ENCODE peak calls at places on chromosomes 5 and 9, in seven cellular contexts. Z is heart left ventricle, Y is Peyer's patch, W is A549, L is body of pancreas, B is breast epithelium, Q is spleen. C is an unnamed sample.

GRCh38 chr9:96620832-96621269 is 1.2 kb upstream of the CDC14B start:
- DNase-seq in Z (no peak), Y (no peak), Q (no peak), L (no peak), W (no peak), B (no peak), C (peak)

GRCh38 chr9:93825348-93826115 is 129.6 kb downstream of the BARX1 start:
- DNase-seq in W (no peak), L (no peak), B (no peak), Y (no peak), Z (no peak), Q (peak), C (no peak)

GRCh38 chr5:68424799-68425537 is 209.4 kb downstream of the PIK3R1 start:
- DNase-seq in Y (no peak), L (no peak), B (no peak), W (no peak), Q (no peak), Z (no peak), C (peak)

GRCh38 chr5:116388564-116389258 is 185.9 kb downstream of the SEMA6A start:
- DNase-seq in L (no peak), Z (peak), Q (peak), W (no peak), Y (no peak), B (no peak), C (no peak)

GRCh38 chr5:54446169-54446786 is 9.2 kb upstream of the HSPB3 start:
- DNase-seq in Y (no peak), B (no peak), Z (peak), W (no peak), L (no peak), Q (no peak), C (no peak)

GRCh38 chr5:177303925-177304391 is 359 bp downstream of the PRELID1 start:
- DNase-seq in Y (no peak), L (no peak), Q (peak), B (no peak), W (no peak), Z (no peak), C (peak)

GRCh38 chr9:135904121-135904520 is 3.2 kb downstream of the CAMSAP1 start:
- DNase-seq in Y (no peak), L (no peak), Q (peak), W (no peak), Z (no peak), B (no peak), C (no peak)

GRCh38 chr9:136093995-136094881 is 851 bp downstream of the NACC2 start:
- DNase-seq in Y (peak), Z (peak), Q (peak), W (peak), B (peak), L (peak), C (peak)

GRCh38 chr5:159947708-159948358 is 31.6 kb downstream of the ADRA1B start:
- DNase-seq in Q (no peak), B (no peak), L (no peak), Z (no peak), W (peak), Y (peak), C (no peak)

GRCh38 chr9:1055156-1055555 is 5.0 kb downstream of the DMRT2 start:
- DNase-seq in Z (no peak), Y (no peak), Q (no peak), B (no peak), W (no peak), L (no peak), C (no peak)

GRCh38 chr9:106918825-106919509 is 56.0 kb downstream of the ZNF462 start:
- DNase-seq in B (no peak), L (no peak), W (no peak), Q (no peak), Z (peak), Y (no peak), C (no peak)

GRCh38 chr5:169804861-169805260 is 167.8 kb downstream of the DOCK2 start:
- DNase-seq in Y (no peak), L (no peak), Q (no peak), B (no peak), Z (no peak), W (no peak), C (no peak)

GRCh38 chr5:93805616-93806393 is 64.4 kb upstream of the POU5F2 start:
- DNase-seq in B (no peak), Y (no peak), Z (no peak), Q (no peak), W (no peak), L (no peak), C (no peak)

GRCh38 chr5:55456216-55456895 is 78.4 kb downstream of the PLPP1 start:
- DNase-seq in Q (no peak), Z (no peak), W (no peak), B (no peak), Y (no peak), L (no peak), C (no peak)

GRCh38 chr5:155311721-155312120 is 298.2 kb downstream of the KIF4B start:
- DNase-seq in Z (no peak), Y (no peak), B (no peak), W (no peak), Q (no peak), L (no peak), C (no peak)

GRCh38 chr9:121822093-121823085 is 171.0 kb downstream of the DAB2IP start:
- DNase-seq in Q (no peak), W (no peak), Y (peak), L (no peak), B (no peak), Z (no peak), C (no peak)

GRCh38 chr5:6274846-6275543 is 103.4 kb downstream of the MED10 start:
- DNase-seq in B (no peak), L (no peak), W (no peak), Z (no peak), Y (no peak), Q (no peak), C (no peak)

GRCh38 chr9:101375546-101375945 is 9.3 kb downstream of the BAAT start:
- DNase-seq in L (no peak), B (no peak), W (no peak), Z (no peak), Q (no peak), Y (no peak), C (no peak)

GRCh38 chr5:32754251-32754650 is 43.1 kb downstream of the NPR3 start:
- DNase-seq in Q (no peak), B (no peak), W (no peak), Y (no peak), L (no peak), Z (no peak), C (no peak)

GRCh38 chr5:32753051-32753450 is 41.9 kb downstream of the NPR3 start:
- DNase-seq in L (no peak), Y (no peak), B (no peak), Q (no peak), Z (no peak), W (no peak), C (no peak)

GRCh38 chr5:32753765-32754164 is 42.6 kb downstream of the NPR3 start:
- DNase-seq in L (no peak), W (peak), Y (no peak), B (no peak), Q (no peak), Z (no peak), C (no peak)
- TF ChIP-seq POLR2A in L (no peak), W (no peak), Y (no peak), B (no peak), Q (no peak), Z (no peak), C (no peak)

GRCh38 chr5:77087484-77088291 is 603 bp upstream of the ZBED3 start:
- DNase-seq in Y (no peak), Z (peak), L (peak), B (no peak), W (no peak), Q (peak), C (no peak)

GRCh38 chr5:77080905-77081304 is 6.2 kb downstream of the ZBED3 start:
- DNase-seq in L (no peak), Y (no peak), Z (no peak), Q (no peak), B (no peak), W (no peak), C (no peak)

GRCh38 chr5:77082280-77082679 is 4.8 kb downstream of the ZBED3 start:
- DNase-seq in L (no peak), W (no peak), B (no peak), Q (no peak), Y (no peak), Z (no peak), C (no peak)

GRCh38 chr5:77083088-77083487 is 4.0 kb downstream of the ZBED3 start:
- DNase-seq in Y (no peak), B (no peak), Z (no peak), W (no peak), L (no peak), Q (no peak), C (no peak)

GRCh38 chr5:77086611-77087483 is at the start of gene ZBED3:
- DNase-seq in Q (peak), Y (peak), L (peak), W (peak), Z (peak), B (peak), C (peak)
- TF ChIP-seq POLR2A in Q (no peak), Y (no peak), L (peak), W (no peak), Z (no peak), B (no peak), C (no peak)

DNA sequence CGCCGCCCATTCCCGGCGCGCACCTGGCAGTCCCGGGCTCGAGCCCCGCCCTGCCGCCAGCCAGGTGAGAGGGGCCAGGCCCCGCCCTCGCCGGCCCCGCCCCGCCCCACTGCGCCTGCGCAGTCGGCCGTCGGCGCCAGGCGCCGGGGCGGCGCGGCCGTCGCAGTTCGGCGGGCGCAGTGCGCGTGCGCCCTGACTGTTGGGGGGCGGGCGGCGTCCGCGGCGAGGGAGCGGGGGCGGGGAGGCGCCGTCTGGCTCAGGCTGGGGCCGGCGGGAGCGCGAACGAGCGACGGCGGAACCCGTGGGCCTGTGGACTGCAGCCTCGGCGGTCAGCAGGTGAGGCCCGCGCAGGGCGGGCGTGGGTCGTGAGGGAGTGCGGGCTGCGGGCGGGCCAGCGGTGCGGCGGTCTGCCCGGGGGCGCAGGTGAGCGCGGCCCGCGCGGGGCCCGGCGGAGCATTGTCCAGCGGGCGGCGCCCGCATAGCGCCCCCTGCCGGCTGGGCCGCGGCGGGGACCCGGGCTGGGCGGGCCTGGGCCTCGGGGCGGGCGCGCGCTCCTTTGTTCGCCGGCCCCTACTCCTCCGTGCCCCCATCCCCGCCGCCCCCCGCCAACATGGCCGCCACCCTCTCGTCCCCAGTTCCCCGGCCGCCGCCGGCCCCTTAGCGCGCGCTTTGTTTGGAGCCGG is at the start of gene SPIN1:
- DNase-seq in Q (peak), Y (peak), L (peak), W (peak), B (peak), Z (peak), C (peak)
- TF ChIP-seq POLR2A in Q (no peak), Y (no peak), L (no peak), W (peak), B (no peak), Z (no peak), C (no peak)

GRCh38 chr5:96067902-96068614 is 106.4 kb upstream of the ELL2 start:
- DNase-seq in W (peak), Z (no peak), Y (peak), Q (no peak), L (no peak), B (no peak), C (peak)
- TF ChIP-seq POLR2A in W (no peak), Z (no peak), Y (no peak), Q (no peak), L (no peak), B (no peak), C (no peak)

GRCh38 chr9:104899759-104900247 is 28.2 kb downstream of the ABCA1 start:
- DNase-seq in B (no peak), Y (no peak), W (no peak), Q (no peak), Z (no peak), L (no peak), C (no peak)
- TF ChIP-seq POLR2A in B (no peak), Y (no peak), W (no peak), Q (no peak), Z (no peak), L (no peak), C (no peak)

C was measured in erythroblast.